ENCODE peak calls at places on chromosomes 7 and 10, in four cellular contexts. O is ovary, P is upper lobe of right lung, D is left ventricle myocardium inferior. Z is an unnamed sample. For H3K27me3, the result is how much of the 10 kb centered on the place peaks cover.

GRCh38 chr7:40230086-40230485 is 95.3 kb downstream of the SUGCT start:
- DNase-seq in O (no peak), P (no peak), D (no peak), Z (no peak)

GRCh38 chr7:25913574-25914224 is 238.3 kb upstream of the NFE2L3 start:
- DNase-seq in O (no peak), P (no peak), D (no peak), Z (no peak)

GRCh38 chr7:70474639-70475234 is 657.2 kb upstream of the GALNT17 start:
- DNase-seq in O (no peak), P (no peak), D (peak), Z (no peak)

GRCh38 chr10:659710-660141 is 29.7 kb downstream of the DIP2C start:
- DNase-seq in O (no peak), P (no peak), D (no peak), Z (no peak)

GRCh38 chr10:72009430-72010081 is 45.4 kb downstream of the CHST3 start:
- DNase-seq in O (peak), P (peak), D (peak), Z (peak)

GRCh38 chr7:36469236-36469635 is 79.6 kb downstream of the ANLN start:
- DNase-seq in O (no peak), P (no peak), D (no peak), Z (no peak)

GRCh38 chr10:74585231-74586087 is 240.9 kb upstream of the KAT6B start:
- DNase-seq in O (peak), P (no peak), D (no peak), Z (no peak)

GRCh38 chr7:141073641-141074161 is at the start of gene TMEM178B:
- DNase-seq in O (no peak), P (no peak), D (no peak), Z (no peak)

GRCh38 chr10:114902151-114902550 is 35.8 kb upstream of the TRUB1 start:
- DNase-seq in O (no peak), P (no peak), D (no peak), Z (no peak)

GRCh38 chr10:51092402-51092801 is 18.1 kb downstream of the PRKG1 start:
- DNase-seq in O (peak), P (no peak), D (peak), Z (no peak)

GRCh38 chr10:49620286-49620810 is 6.5 kb downstream of the CHAT start:
- DNase-seq in O (no peak), P (peak), D (no peak), Z (no peak)

GRCh38 chr7:148156248-148156647 is 434.3 kb upstream of the C7orf33 start:
- DNase-seq in O (no peak), P (no peak), D (no peak), Z (no peak)

GRCh38 chr10:116281780-116282179 is 8.8 kb upstream of the GFRA1 start:
- DNase-seq in O (no peak), P (no peak), D (no peak), Z (no peak)

GRCh38 chr7:25405736-25406135 is 177.4 kb upstream of the NPVF start:
- DNase-seq in O (no peak), P (no peak), D (no peak), Z (no peak)

GRCh38 chr7:117086788-117087187 is 133.5 kb downstream of the ST7 start:
- DNase-seq in O (no peak), P (no peak), D (no peak), Z (no peak)

GRCh38 chr10:74255214-74255613 is 104.2 kb downstream of the ADK start:
- DNase-seq in O (no peak), P (no peak), D (no peak), Z (no peak)

GRCh38 chr10:71765907-71766716 is 7.2 kb downstream of the VSIR start:
- DNase-seq in O (no peak), P (no peak), D (no peak), Z (no peak)

GRCh38 chr7:48455363-48455762 is 284.1 kb downstream of the ABCA13 start:
- DNase-seq in O (no peak), P (no peak), D (no peak), Z (no peak)

GRCh38 chr7:45580053-45580872 is 6.1 kb downstream of the ADCY1 start:
- DNase-seq in O (no peak), P (no peak), D (peak), Z (no peak)

GRCh38 chr10:14302035-14302434 is 28.7 kb downstream of the FRMD4A start:
- DNase-seq in O (no peak), P (no peak), D (no peak), Z (no peak)

DNA sequence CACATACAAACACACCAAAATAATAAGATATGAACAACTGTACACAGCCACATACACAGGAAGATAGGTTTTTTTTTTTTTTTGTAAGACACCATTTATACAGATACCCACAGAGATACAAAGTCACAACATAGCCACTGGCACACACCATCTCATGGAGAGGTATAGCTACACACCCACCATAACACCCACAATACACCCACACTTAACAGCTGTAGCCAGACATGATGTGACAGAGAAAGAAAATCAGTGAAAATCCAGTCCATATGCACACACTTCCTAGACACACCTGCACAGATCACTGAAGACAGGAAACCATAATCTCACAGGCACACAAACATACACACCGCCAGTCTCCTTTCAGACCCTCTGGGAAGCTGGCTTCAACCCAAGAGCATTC is 62.4 kb upstream of the PAX2 start:
- DNase-seq in O (no peak), P (no peak), D (no peak), Z (no peak)
- H3K27me3 ChIP-seq in O (under half), P (half or more), D (half or more), Z (half or more)

GRCh38 chr10:3452683-3453388 is 280.3 kb upstream of the PITRM1 start:
- DNase-seq in O (no peak), P (no peak), D (no peak), Z (no peak)

GRCh38 chr10:3455385-3456334 is 283.1 kb upstream of the PITRM1 start:
- DNase-seq in O (no peak), P (no peak), D (no peak), Z (no peak)

GRCh38 chr10:3446233-3446632 is 273.7 kb upstream of the PITRM1 start:
- DNase-seq in O (no peak), P (no peak), D (no peak), Z (no peak)

GRCh38 chr10:3452234-3452633 is 279.7 kb upstream of the PITRM1 start:
- DNase-seq in O (no peak), P (no peak), D (no peak), Z (no peak)

DNA sequence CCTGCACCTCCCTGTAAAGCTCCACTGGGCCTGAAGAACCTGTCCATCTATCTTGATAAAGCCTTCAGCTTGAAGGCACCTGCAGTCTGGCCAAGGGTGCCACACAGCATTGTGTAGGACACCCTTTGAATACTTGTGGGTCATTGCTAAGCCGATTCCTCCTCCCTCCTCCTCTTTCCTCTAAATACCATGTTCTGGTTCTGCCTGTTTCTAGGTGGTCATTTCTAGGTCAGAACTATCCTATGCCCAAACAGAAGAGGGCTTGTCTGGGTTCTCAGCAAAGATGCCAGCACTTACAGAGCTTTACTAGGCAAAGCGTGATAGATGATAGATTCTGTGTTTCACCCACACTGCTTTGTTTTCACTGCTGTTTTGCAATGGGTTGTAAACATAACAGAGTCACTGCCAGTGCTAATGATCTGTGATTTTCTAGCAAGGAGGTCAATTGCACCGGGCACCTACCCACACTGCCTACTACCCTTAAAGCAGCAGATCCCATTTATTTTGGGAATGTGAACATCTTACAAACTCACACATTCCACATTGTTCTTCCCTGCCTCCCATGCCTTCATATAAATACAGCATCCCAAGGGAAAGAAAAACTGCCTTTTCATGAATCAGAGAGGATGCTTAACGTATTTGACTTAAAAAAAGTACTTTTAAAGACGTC is 279.1 kb upstream of the PITRM1 start:
- DNase-seq in O (no peak), P (no peak), D (no peak), Z (no peak)
- H3K4me3 ChIP-seq in O (no peak), P (no peak), D (peak), Z (no peak)

DNA sequence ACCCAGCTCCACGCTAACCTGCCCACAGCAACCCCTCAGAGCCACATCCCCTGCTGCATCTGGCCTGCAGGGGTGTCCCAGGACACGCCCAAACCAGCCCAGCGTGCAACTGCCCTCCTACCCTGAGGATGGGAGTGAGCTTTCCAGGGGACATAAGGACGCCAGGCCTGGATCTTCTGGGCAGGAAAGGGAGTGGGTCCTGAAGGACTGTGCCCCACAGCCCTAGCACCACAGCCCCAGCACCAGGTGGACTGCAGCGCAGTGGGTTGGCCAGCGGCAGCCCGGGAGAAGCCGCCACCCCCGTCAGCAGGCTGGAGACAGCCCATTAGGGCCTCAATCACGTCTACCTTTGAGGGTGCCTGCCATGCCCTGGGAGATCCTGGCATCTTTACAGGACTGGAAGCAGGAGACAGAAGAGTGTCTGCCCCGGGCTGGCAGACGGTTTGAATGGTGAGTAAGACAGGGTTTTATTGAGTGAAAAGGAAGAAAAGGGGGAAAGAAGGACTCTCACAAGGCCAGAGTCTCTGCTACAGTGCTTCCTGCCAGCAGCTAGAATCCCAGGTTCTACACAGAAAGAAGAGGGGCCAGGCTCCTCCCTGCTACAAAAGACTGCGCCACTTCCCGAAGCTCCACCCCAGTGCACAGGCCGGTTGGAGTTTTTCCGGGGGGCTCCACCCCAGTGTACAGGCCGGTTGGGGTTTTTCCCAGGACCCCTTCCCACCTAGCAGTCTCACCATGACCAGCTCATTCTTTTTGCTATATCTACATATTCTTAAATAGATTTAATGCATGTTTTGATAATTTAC is 69.8 kb upstream of the KCTD7 start:
- DNase-seq in O (no peak), P (no peak), D (no peak), Z (no peak)
- TF ChIP-seq CTCF in O (no peak), P (no peak), D (no peak), Z (no peak)

GRCh38 chr7:157003445-157004049 is 6.9 kb downstream of the MNX1 start:
- DNase-seq in O (no peak), P (peak), D (no peak), Z (no peak)

GRCh38 chr7:157000741-157001653 is 9.5 kb downstream of the MNX1 start:
- DNase-seq in O (no peak), P (peak), D (no peak), Z (no peak)

GRCh38 chr7:157000047-157000726 is 10.3 kb downstream of the MNX1 start:
- DNase-seq in O (no peak), P (no peak), D (no peak), Z (no peak)

GRCh38 chr7:157002819-157003421 is 7.5 kb downstream of the MNX1 start:
- DNase-seq in O (no peak), P (peak), D (no peak), Z (no peak)

DNA sequence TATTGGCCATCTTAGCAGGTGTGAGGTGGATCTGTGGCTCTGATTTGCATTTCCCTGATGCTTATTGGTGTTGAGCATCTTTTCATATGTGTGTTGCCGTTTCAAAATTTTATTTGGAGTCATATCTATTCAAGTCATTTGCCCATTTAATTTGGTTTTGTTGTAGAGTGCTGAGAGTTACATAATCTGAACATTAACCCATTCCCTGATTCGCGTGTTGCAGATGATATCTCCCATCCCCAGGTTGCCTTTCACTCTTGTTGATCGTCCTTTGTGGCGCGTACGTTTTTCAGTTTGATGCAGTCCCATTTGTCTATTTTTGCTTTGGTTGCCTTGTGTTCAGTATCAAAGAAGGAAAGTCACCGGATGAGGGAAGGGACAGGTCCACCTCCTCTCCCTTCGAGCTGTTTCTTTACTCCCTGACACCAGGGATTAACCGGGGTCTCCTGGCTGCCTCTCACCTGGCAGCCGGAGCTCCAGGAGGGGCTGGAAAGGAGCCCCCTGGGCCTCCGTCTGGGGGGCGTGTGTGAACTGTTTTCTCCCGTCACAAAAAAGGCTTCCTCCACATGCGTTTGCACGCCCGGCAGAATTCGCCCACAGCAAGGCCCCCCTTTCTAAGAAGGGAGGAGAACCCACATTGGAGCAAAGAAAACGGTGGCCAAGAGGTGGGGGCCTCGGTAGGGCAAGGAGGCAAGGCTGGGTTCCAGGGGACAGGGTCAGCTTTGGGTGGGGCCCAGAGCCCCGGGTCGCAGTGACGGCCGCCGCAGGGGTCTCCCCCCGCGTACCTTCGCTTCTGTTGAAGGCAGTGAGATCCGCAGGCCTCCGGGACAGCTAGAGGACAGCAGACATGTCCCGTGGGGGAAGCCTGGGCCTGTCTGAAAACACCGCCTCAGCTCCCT is 8.3 kb downstream of the MNX1 start:
- DNase-seq in O (no peak), P (peak), D (no peak), Z (no peak)
- H3K27me3 ChIP-seq in O (under half), P (half or more), D (half or more), Z (half or more)

DNA sequence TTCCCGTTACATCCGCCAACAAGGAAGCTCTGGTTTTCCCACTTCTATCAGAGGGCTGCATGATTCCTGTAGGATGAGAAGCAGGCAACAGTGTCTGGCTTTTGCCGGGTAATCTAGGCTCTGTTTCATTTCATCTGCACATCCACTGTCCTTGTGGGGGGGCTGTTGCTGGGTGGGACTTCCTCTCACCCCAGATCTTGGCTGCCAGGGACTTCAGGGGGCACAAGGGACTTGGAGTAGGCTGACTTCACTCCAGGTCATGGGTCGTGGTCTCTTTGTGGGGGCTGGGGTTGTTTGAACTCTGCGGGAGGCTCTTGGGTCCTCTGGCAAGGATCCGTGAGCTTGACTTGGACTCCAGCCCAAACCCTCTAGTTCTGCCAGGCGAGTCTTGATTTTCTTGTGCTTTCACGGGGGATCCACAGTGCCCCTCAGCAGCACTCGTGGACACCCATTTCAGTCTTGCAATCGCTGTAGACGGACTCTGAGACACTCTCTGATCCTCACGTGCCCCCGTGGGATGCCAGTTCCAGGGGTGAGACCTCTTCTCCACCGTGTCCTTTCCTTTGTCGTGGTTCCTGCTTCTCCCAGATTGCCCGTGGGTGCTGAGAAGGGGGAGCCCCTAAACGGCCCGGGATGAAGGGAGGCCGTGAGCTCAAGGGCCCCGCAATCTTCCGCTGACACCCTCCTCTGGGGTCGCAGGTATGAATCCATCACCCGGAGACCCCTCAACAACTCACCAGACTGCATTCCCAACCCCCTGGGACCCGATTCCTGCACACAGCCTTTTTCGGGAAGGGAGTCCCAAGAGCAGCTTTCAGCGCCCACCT is 21.4 kb upstream of the ZNF273 start:
- DNase-seq in O (no peak), P (no peak), D (no peak), Z (no peak)
- H3K4me3 ChIP-seq in O (no peak), P (peak), D (peak), Z (peak)

GRCh38 chr7:32163141-32163806 is 93.1 kb upstream of the PDE1C start:
- DNase-seq in O (peak), P (no peak), D (peak), Z (no peak)
- TF ChIP-seq CTCF in O (no peak), P (no peak), D (no peak), Z (no peak)

GRCh38 chr10:8054243-8054497 is 318 bp upstream of the GATA3 start:
- DNase-seq in O (no peak), P (no peak), D (no peak), Z (no peak)

GRCh38 chr10:8054498-8055407 is at the start of gene GATA3:
- DNase-seq in O (no peak), P (peak), D (peak), Z (peak)

GRCh38 chr10:8056891-8057331 is 2.4 kb downstream of the GATA3 start:
- DNase-seq in O (no peak), P (no peak), D (no peak), Z (no peak)

GRCh38 chr10:8056378-8056777 is 1.9 kb downstream of the GATA3 start:
- DNase-seq in O (no peak), P (no peak), D (no peak), Z (no peak)

DNA sequence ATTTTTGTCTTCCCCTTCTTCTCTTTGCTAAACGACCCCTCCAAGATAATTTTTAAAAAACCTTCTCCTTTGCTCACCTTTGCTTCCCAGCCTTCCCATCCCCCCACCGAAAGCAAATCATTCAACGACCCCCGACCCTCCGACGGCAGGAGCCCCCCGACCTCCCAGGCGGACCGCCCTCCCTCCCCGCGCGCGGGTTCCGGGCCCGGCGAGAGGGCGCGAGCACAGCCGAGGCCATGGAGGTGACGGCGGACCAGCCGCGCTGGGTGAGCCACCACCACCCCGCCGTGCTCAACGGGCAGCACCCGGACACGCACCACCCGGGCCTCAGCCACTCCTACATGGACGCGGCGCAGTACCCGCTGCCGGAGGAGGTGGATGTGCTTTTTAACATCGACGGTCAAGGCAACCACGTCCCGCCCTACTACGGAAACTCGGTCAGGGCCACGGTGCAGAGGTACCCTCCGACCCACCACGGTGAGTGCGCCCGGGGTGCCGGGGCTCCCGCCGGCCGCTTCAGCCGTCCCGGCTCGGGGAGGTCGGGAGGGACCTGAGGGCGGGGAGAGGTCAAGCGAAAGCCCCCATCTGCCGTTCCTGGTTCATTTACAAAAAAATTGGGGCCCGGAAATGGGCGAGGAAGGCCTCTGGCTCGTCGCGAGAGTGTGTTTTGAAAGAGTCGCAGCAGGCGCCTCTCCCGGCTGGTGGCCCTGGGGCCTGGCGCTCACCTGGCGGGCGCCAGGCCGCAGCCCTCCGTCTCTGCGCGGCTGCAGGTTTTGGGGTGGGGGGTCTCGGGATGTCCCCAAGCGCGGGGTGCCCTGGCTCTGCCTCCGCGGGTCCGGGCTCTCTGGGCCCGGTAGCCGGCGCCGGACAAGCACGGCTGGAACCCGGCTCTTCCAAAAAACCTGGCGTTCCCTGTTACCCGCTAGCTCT is 1.2 kb downstream of the GATA3 start:
- DNase-seq in O (no peak), P (no peak), D (no peak), Z (no peak)
- H3K27me3 ChIP-seq in O (under half), P (half or more), D (half or more), Z (half or more)